ENCODE peak calls at places on chromosomes 5 and 9, in five cellular contexts. One of them, this sample, is unnamed.

GRCh38 chr9:127066060-127066774 is 56.2 kb downstream of the ANGPTL2 start:
- DNase-seq in kidney glomerular epithelial cell: no peak
- DNase-seq in HT1080: no peak
- DNase-seq in HTR-8/SVneo: no peak
- DNase-seq in osteocyte: no peak
- DNase-seq in this sample: no peak

GRCh38 chr5:90153031-90153430 is 256.5 kb downstream of the CETN3 start:
- DNase-seq in kidney glomerular epithelial cell: no peak
- DNase-seq in HTR-8/SVneo: no peak
- DNase-seq in HT1080: no peak
- DNase-seq in osteocyte: no peak
- DNase-seq in this sample: no peak

GRCh38 chr9:85987236-85987635 is 46.3 kb downstream of the NAA35 start:
- DNase-seq in kidney glomerular epithelial cell: no peak
- DNase-seq in HT1080: no peak
- DNase-seq in HTR-8/SVneo: no peak
- DNase-seq in osteocyte: no peak
- DNase-seq in this sample: no peak

GRCh38 chr5:33984178-33984577 is 315 bp downstream of the SLC45A2 start:
- DNase-seq in osteocyte: no peak
- DNase-seq in HTR-8/SVneo: no peak
- DNase-seq in kidney glomerular epithelial cell: no peak
- DNase-seq in HT1080: no peak
- DNase-seq in this sample: no peak

GRCh38 chr5:141743652-141744333 is 61.8 kb upstream of the ARAP3 start:
- DNase-seq in HT1080: no peak
- DNase-seq in HTR-8/SVneo: no peak
- DNase-seq in kidney glomerular epithelial cell: no peak
- DNase-seq in osteocyte: no peak
- DNase-seq in this sample: no peak

GRCh38 chr5:1759378-1759970 is 40.2 kb downstream of the MRPL36 start:
- DNase-seq in HT1080: no peak
- DNase-seq in kidney glomerular epithelial cell: no peak
- DNase-seq in osteocyte: peak; percentile 76
- DNase-seq in HTR-8/SVneo: no peak
- DNase-seq in this sample: no peak

GRCh38 chr5:151682751-151683331 is 3.9 kb downstream of the SPARC start:
- DNase-seq in osteocyte: no peak
- DNase-seq in HT1080: no peak
- DNase-seq in kidney glomerular epithelial cell: no peak
- DNase-seq in HTR-8/SVneo: no peak
- DNase-seq in this sample: no peak

GRCh38 chr9:120730661-120731514 is 16.6 kb upstream of the MEGF9 start:
- DNase-seq in kidney glomerular epithelial cell: peak; percentile 97
- DNase-seq in HTR-8/SVneo: no peak
- DNase-seq in osteocyte: no peak
- DNase-seq in HT1080: peak; percentile 97
- DNase-seq in this sample: peak; percentile 96

GRCh38 chr5:159132429-159133040 is 32.8 kb upstream of the EBF1 start:
- DNase-seq in osteocyte: no peak
- DNase-seq in kidney glomerular epithelial cell: no peak
- DNase-seq in HTR-8/SVneo: no peak
- DNase-seq in HT1080: no peak
- DNase-seq in this sample: no peak

GRCh38 chr9:6711403-6711802 is 46.4 kb upstream of the KDM4C start:
- DNase-seq in HTR-8/SVneo: peak; percentile 18
- DNase-seq in HT1080: no peak
- DNase-seq in osteocyte: no peak
- DNase-seq in kidney glomerular epithelial cell: no peak
- DNase-seq in this sample: no peak

GRCh38 chr9:112945620-112946208 is 55.0 kb upstream of the SLC46A2 start:
- DNase-seq in HTR-8/SVneo: no peak
- DNase-seq in HT1080: no peak
- DNase-seq in kidney glomerular epithelial cell: no peak
- DNase-seq in osteocyte: no peak
- DNase-seq in this sample: no peak

GRCh38 chr5:77337716-77338115 is 127.2 kb downstream of the PDE8B start:
- DNase-seq in kidney glomerular epithelial cell: no peak
- DNase-seq in osteocyte: no peak
- DNase-seq in HTR-8/SVneo: no peak
- DNase-seq in HT1080: no peak
- DNase-seq in this sample: no peak

GRCh38 chr9:85004818-85005413 is 335.4 kb downstream of the NTRK2 start:
- DNase-seq in HT1080: no peak
- DNase-seq in osteocyte: no peak
- DNase-seq in kidney glomerular epithelial cell: no peak
- DNase-seq in HTR-8/SVneo: no peak
- DNase-seq in this sample: no peak

GRCh38 chr9:34957492-34958410 is at the start of gene PHF24:
- DNase-seq in kidney glomerular epithelial cell: no peak
- DNase-seq in HT1080: no peak
- DNase-seq in osteocyte: no peak
- DNase-seq in HTR-8/SVneo: no peak
- DNase-seq in this sample: no peak

GRCh38 chr5:115671939-115672338 is 46.1 kb upstream of the TMED7 start:
- DNase-seq in HT1080: peak; percentile 21
- DNase-seq in HTR-8/SVneo: no peak
- DNase-seq in osteocyte: no peak
- DNase-seq in kidney glomerular epithelial cell: no peak
- DNase-seq in this sample: no peak

GRCh38 chr5:113778147-113778546 is 264.7 kb downstream of the YTHDC2 start:
- DNase-seq in osteocyte: no peak
- DNase-seq in kidney glomerular epithelial cell: no peak
- DNase-seq in HT1080: no peak
- DNase-seq in HTR-8/SVneo: no peak
- DNase-seq in this sample: no peak

GRCh38 chr9:134617246-134617645 is 24.4 kb upstream of the COL5A1 start:
- DNase-seq in HT1080: no peak
- DNase-seq in kidney glomerular epithelial cell: no peak
- DNase-seq in HTR-8/SVneo: no peak
- DNase-seq in osteocyte: peak; percentile 54
- DNase-seq in this sample: no peak

GRCh38 chr9:136859821-136860269 is 6.3 kb downstream of the EDF1 start:
- DNase-seq in osteocyte: no peak
- DNase-seq in HT1080: no peak
- DNase-seq in kidney glomerular epithelial cell: no peak
- DNase-seq in HTR-8/SVneo: no peak
- DNase-seq in this sample: no peak

GRCh38 chr9:125558453-125559084 is 148.4 kb downstream of the MAPKAP1 start:
- DNase-seq in kidney glomerular epithelial cell: peak; percentile 77
- DNase-seq in HTR-8/SVneo: peak; percentile 61
- DNase-seq in HT1080: peak; percentile 72
- DNase-seq in osteocyte: no peak
- DNase-seq in this sample: peak; percentile 54

GRCh38 chr9:90616806-90617205 is 25.8 kb downstream of the DIRAS2 start:
- DNase-seq in HTR-8/SVneo: no peak
- DNase-seq in osteocyte: no peak
- DNase-seq in HT1080: no peak
- DNase-seq in kidney glomerular epithelial cell: no peak
- DNase-seq in this sample: no peak

GRCh38 chr5:146744358-146744757 is 134.2 kb downstream of the PPP2R2B start:
- DNase-seq in HT1080: peak; percentile 24
- DNase-seq in kidney glomerular epithelial cell: peak; percentile 32
- DNase-seq in HTR-8/SVneo: peak; percentile 19
- DNase-seq in osteocyte: no peak
- DNase-seq in this sample: no peak

GRCh38 chr5:13957032-13957645 is 12.7 kb upstream of the DNAH5 start:
- DNase-seq in kidney glomerular epithelial cell: peak; percentile 54
- DNase-seq in HTR-8/SVneo: peak; percentile 79
- DNase-seq in osteocyte: no peak
- DNase-seq in HT1080: peak; percentile 74
- DNase-seq in this sample: peak; percentile 66

GRCh38 chr9:88660611-88661010 is 125.6 kb downstream of the NXNL2 start:
- DNase-seq in HTR-8/SVneo: no peak
- DNase-seq in HT1080: peak; percentile 6
- DNase-seq in kidney glomerular epithelial cell: peak; percentile 29
- DNase-seq in osteocyte: no peak
- DNase-seq in this sample: peak; percentile 14

This sample was measured in Caki2.